ENCODE peak calls at places on chromosomes 16 and 17, in five cellular contexts. P is aorta, Y is dermis microvascular lymphatic vessel endothelial cell, C is Daoy, D is posterior cingulate gyrus. I is an unnamed sample.

GRCh38 chr17:39647242-39647641 is 10.3 kb downstream of the STARD3 start:
- DNase-seq in P (no peak), Y (no peak), C (no peak), D (no peak), I (no peak)

GRCh38 chr16:71467810-71468209 is 5.8 kb upstream of the ZNF23 start:
- DNase-seq in P (no peak), Y (no peak), C (peak), D (no peak), I (no peak)

GRCh38 chr17:18315498-18316360 is 636 bp downstream of the SMCR8 start:
- DNase-seq in P (peak), Y (no peak), C (no peak), D (no peak), I (no peak)

GRCh38 chr16:2151188-2152091 is 3.0 kb downstream of the RAB26 start:
- DNase-seq in P (no peak), Y (no peak), C (peak), D (no peak), I (no peak)

GRCh38 chr16:52254753-52255152 is 292.2 kb downstream of the TOX3 start:
- DNase-seq in P (no peak), Y (no peak), C (no peak), D (no peak), I (no peak)

GRCh38 chr17:79902146-79902791 is 63.0 kb upstream of the CBX4 start:
- DNase-seq in P (no peak), Y (no peak), C (no peak), D (no peak), I (peak)

GRCh38 chr17:74768069-74768762 is 7.9 kb downstream of the NAT9 start:
- DNase-seq in P (peak), Y (no peak), C (peak), D (peak), I (peak)

GRCh38 chr16:88963583-88963982 is 13.4 kb downstream of the CBFA2T3 start:
- DNase-seq in P (peak), Y (no peak), C (peak), D (no peak), I (no peak)

GRCh38 chr16:1093284-1094123 is 2.5 kb downstream of the C1QTNF8 start:
- DNase-seq in P (no peak), Y (no peak), C (no peak), D (no peak), I (no peak)

GRCh38 chr17:17098426-17099035 is 56.3 kb downstream of the MPRIP start:
- DNase-seq in P (no peak), Y (no peak), C (no peak), D (peak), I (peak)

GRCh38 chr17:41456206-41456605 is 11.0 kb downstream of the KRT32 start:
- DNase-seq in P (no peak), Y (no peak), C (peak), D (no peak), I (no peak)

GRCh38 chr17:8696951-8697745 is 47.5 kb downstream of the CCDC42 start:
- DNase-seq in P (peak), Y (no peak), C (no peak), D (no peak), I (peak)

GRCh38 chr17:27669136-27669535 is 38.1 kb downstream of the LGALS9 start:
- DNase-seq in P (no peak), Y (no peak), C (no peak), D (no peak), I (no peak)

GRCh38 chr17:58476812-58477211 is 11.4 kb downstream of the HSF5 start:
- DNase-seq in P (no peak), Y (no peak), C (no peak), D (no peak), I (no peak)

GRCh38 chr17:49821916-49822315 is 26.0 kb downstream of the TAC4 start:
- DNase-seq in P (no peak), Y (no peak), C (no peak), D (no peak), I (no peak)

GRCh38 chr17:61201211-61201610 is 198.4 kb upstream of the TBX2 start:
- DNase-seq in P (no peak), Y (no peak), C (peak), D (no peak), I (no peak)

GRCh38 chr17:80671039-80671822 is 126.6 kb downstream of the RPTOR start:
- DNase-seq in P (no peak), Y (no peak), C (no peak), D (no peak), I (no peak)

GRCh38 chr17:4782652-4783051 is 3.5 kb downstream of the VMO1 start:
- DNase-seq in P (no peak), Y (no peak), C (no peak), D (no peak), I (no peak)

GRCh38 chr16:84726079-84726669 is 26.4 kb downstream of the USP10 start:
- DNase-seq in P (peak), Y (peak), C (peak), D (peak), I (peak)

GRCh38 chr17:80272366-80272765 is 11.7 kb downstream of the RNF213 start:
- DNase-seq in P (no peak), Y (no peak), C (no peak), D (no peak), I (no peak)

GRCh38 chr16:57260294-57260929 is 15.4 kb downstream of the ARL2BP start:
- DNase-seq in P (no peak), Y (no peak), C (peak), D (peak), I (no peak)

GRCh38 chr17:77002103-77003045 is 134.2 kb downstream of the MGAT5B start:
- DNase-seq in P (no peak), Y (no peak), C (peak), D (no peak), I (no peak)